ENCODE peak calls at places on chromosomes 16 and 17, in nine cellular contexts. B, N, M, X, E, A, H, R and F are unnamed samples. For H3K4me1 and H3K9me3, the result is how much of the 10 kb centered on the place peaks cover.

GRCh38 chr17:27544350-27545131 is 86.4 kb upstream of the LGALS9 start:
- DNase-seq in B (no peak), X (peak), M (no peak), N (no peak), H (peak), R (no peak), A (no peak), E (no peak), F (no peak)

GRCh38 chr17:10729334-10730193 is at the start of gene TMEM220:
- DNase-seq in M (peak), H (no peak), A (peak), X (no peak), B (peak), R (peak), N (peak), E (peak), F (no peak)

GRCh38 chr17:41967141-41967920 is 736 bp downstream of the CNP start:
- DNase-seq in M (no peak), A (no peak), X (peak), E (peak), H (peak), N (no peak), R (peak), B (peak), F (no peak)

GRCh38 chr17:78408476-78409020 is 30.1 kb downstream of the PGS1 start:
- DNase-seq in A (no peak), R (no peak), H (no peak), B (no peak), N (no peak), M (no peak), X (no peak), E (peak), F (no peak)

GRCh38 chr17:34578656-34579016 is 746 bp upstream of the TMEM132E start:
- DNase-seq in A (no peak), N (no peak), B (no peak), E (no peak), X (no peak), M (no peak), H (no peak), R (no peak), F (no peak)

GRCh38 chr16:966035-966434 is 4.7 kb downstream of the LMF1 start:
- DNase-seq in H (no peak), A (no peak), R (no peak), X (no peak), B (no peak), N (no peak), E (no peak), M (no peak), F (no peak)

GRCh38 chr17:50577451-50577954 is 17.0 kb downstream of the CACNA1G start:
- DNase-seq in M (no peak), N (no peak), B (no peak), A (no peak), X (no peak), E (no peak), R (no peak), H (no peak), F (no peak)

GRCh38 chr16:53465606-53466290 is 31.5 kb downstream of the RBL2 start:
- DNase-seq in B (peak), A (no peak), N (no peak), E (no peak), M (no peak), H (no peak), X (no peak), R (no peak), F (no peak)

GRCh38 chr16:71357681-71358080 is 842 bp upstream of the CALB2 start:
- DNase-seq in R (no peak), E (no peak), B (no peak), N (no peak), M (no peak), H (no peak), A (no peak), X (no peak), F (no peak)

GRCh38 chr17:57329380-57330214 is 73.3 kb downstream of the MSI2 start:
- DNase-seq in E (no peak), B (no peak), N (no peak), A (no peak), X (no peak), R (no peak), H (no peak), M (no peak), F (no peak)

GRCh38 chr17:61403846-61404701 is 4.4 kb downstream of the TBX2 start:
- DNase-seq in B (no peak), H (no peak), M (no peak), X (no peak), N (no peak), R (no peak), E (no peak), A (no peak), F (no peak)
- H3K4me3 ChIP-seq in B (no peak), H (no peak), M (no peak), X (no peak), N (peak), R (peak), E (no peak), A (peak), F (peak)

GRCh38 chr16:78288915-78289314 is 189.5 kb downstream of the WWOX start:
- DNase-seq in M (no peak), R (no peak), B (no peak), N (no peak), X (no peak), E (no peak), A (no peak), H (no peak), F (no peak)
- H3K4me1 ChIP-seq in M (under half), R (under half), B (under half), N (under half), X (under half), E (under half), A (under half), H (under half), F (under half)

GRCh38 chr16:35302859-35303258 is 1843.4 kb downstream of the TP53TG3F start:
- DNase-seq in R (no peak), E (no peak), M (no peak), A (no peak), N (no peak), H (no peak), B (no peak), X (no peak), F (no peak)
- H3K9me3 ChIP-seq in R (under half), E (under half), M (under half), A (under half), N (under half), H (under half), B (under half), X (under half), F (under half)

DNA sequence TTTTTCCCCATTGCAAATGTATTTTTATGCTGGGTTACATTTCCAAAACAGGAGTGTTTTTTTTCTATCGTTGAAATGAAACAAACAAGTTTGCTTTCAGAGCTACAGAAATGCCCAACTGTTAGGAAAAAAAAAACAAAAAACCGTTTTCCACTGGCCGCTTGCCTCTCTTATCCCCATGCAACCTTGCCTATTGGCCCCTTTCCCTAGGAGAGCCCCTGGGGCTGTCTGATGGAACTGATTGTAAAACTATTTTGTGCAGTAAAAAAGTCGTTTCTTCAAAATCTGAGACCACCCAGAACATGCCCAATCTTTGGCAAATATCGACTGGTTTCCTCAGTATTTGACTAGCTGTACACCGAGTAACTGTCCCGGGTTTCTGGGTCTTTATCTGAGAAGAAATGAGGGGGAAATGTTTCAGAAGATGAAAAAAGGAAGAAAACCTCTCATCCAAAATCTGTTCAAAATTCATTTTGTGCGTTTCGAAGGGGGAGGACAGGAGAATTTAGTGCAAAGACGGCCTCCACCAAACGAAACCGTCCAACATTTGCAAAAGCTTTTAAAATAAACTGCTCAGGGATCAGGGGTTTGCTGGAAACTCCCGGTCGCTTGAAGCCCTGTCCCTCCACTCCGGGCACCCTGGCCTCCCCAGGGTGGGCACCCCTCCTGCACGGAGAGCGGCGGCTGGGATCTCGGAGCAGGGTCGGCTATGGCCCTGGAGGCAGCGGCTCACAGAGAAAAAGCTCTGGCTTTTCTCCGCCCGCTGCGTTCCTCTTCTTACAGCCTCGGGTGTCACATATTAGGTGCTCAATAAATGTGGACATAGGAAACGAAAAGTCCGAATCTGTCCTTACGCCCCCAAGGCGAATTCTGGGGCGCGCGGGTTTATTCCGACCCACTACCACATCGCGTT is 1.0 kb upstream of the GNAO1 start:
- DNase-seq in E (no peak), M (no peak), H (no peak), X (no peak), R (no peak), A (peak), B (no peak), N (no peak), F (no peak)
- H3K4me3 ChIP-seq in E (no peak), M (peak), H (peak), X (no peak), R (peak), A (peak), B (no peak), N (peak), F (peak)

GRCh38 chr17:45308016-45308365 is 8.8 kb downstream of the MAP3K14 start:
- DNase-seq in M (no peak), R (no peak), B (no peak), N (no peak), X (no peak), E (no peak), H (no peak), A (no peak), F (no peak)

GRCh38 chr17:45308840-45309239 is 8.0 kb downstream of the MAP3K14 start:
- DNase-seq in R (no peak), A (no peak), X (no peak), B (no peak), E (no peak), N (no peak), H (no peak), M (no peak), F (no peak)

GRCh38 chr17:45310380-45311324 is 6.2 kb downstream of the MAP3K14 start:
- DNase-seq in E (peak), B (peak), R (peak), M (no peak), N (peak), H (no peak), X (no peak), A (no peak), F (no peak)

GRCh38 chr17:45307290-45308015 is 9.4 kb downstream of the MAP3K14 start:
- DNase-seq in R (no peak), E (peak), X (peak), A (no peak), M (peak), N (no peak), B (peak), H (no peak), F (no peak)

GRCh38 chr17:45309400-45309799 is 7.4 kb downstream of the MAP3K14 start:
- DNase-seq in E (peak), X (no peak), A (no peak), R (no peak), B (no peak), M (no peak), H (no peak), N (no peak), F (no peak)
- H3K4me1 ChIP-seq in E (half or more), X (half or more), A (under half), R (half or more), B (half or more), M (half or more), H (under half), N (half or more), F (under half)

DNA sequence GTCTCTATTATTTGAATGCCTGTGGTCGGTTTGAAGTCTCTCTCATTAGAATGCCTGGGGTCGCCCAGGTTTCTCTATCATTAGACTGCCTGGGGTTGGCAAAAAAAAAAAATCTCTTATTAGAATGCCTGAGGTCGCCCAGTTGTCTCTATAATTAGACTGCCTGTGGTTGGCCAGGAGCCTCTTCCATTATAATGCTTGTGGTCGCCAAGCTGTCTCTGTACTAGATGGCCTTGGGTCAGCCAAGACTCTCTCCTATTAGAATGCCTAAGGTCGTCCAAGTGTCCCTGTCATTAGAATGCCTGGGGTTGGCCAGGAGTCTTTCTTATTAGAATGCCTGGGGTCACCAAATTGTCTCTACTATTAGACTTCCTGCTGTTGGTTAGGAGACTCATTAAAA is 2228.4 kb downstream of the TP53TG3F start:
- DNase-seq in R (no peak), A (no peak), B (no peak), M (no peak), E (no peak), H (no peak), N (no peak), X (no peak), F (no peak)
- H3K9me3 ChIP-seq in R (under half), A (under half), B (under half), M (under half), E (half or more), H (half or more), N (half or more), X (under half), F (under half)

GRCh38 chr17:39801055-39801454 is 63.1 kb downstream of the IKZF3 start:
- DNase-seq in A (no peak), X (no peak), E (no peak), M (no peak), B (no peak), H (no peak), N (no peak), R (no peak), F (no peak)
- H3K4me3 ChIP-seq in A (no peak), X (peak), E (no peak), M (no peak), B (no peak), H (no peak), N (no peak), R (no peak), F (no peak)